ENCODE peak calls at places on chromosomes 16 and 17, in eight cellular contexts. X, S, V, G, T, P, I and N are unnamed samples.

GRCh38 chr16:88331989-88332920 is 50.5 kb upstream of the ZNF469 start:
- DNase-seq in X (peak; percentile 89), G (peak; percentile 88), V (no peak), I (no peak), S (no peak), T (no peak), P (no peak), N (no peak)

GRCh38 chr16:28096974-28097373 is 33.5 kb upstream of the GSG1L start:
- DNase-seq in T (no peak), S (no peak), G (no peak), I (no peak), V (no peak), X (no peak), P (no peak), N (no peak)

GRCh38 chr16:68234188-68235104 is 1.5 kb downstream of the ESRP2 start:
- DNase-seq in P (peak; percentile 85), V (peak; percentile 71), S (no peak), T (no peak), X (no peak), I (no peak), G (peak; percentile 61), N (no peak)

GRCh38 chr16:20763461-20764232 is at the start of gene ACSM3:
- DNase-seq in V (peak; percentile 92), P (peak; percentile 83), G (peak; percentile 65), T (peak; percentile 13), I (peak; percentile 88), X (peak; percentile 46), S (peak; percentile 93), N (no peak)

GRCh38 chr17:74368341-74369152 is 1.2 kb downstream of the GPR142 start:
- DNase-seq in V (peak; percentile 76), G (peak; percentile 67), S (no peak), I (peak; percentile 87), X (peak; percentile 44), P (peak; percentile 53), T (no peak), N (peak; percentile 28)

GRCh38 chr17:63641678-63642077 is 19.5 kb downstream of the MAP3K3 start:
- DNase-seq in T (no peak), V (no peak), G (no peak), X (no peak), P (no peak), S (no peak), I (no peak), N (no peak)

GRCh38 chr17:55056530-55056929 is 88.0 kb downstream of the STXBP4 start:
- DNase-seq in X (peak; percentile 32), S (no peak), T (no peak), G (no peak), V (peak; percentile 15), I (no peak), P (peak; percentile 31), N (no peak)

GRCh38 chr16:88693420-88694177 is 7.3 kb upstream of the SNAI3 start:
- DNase-seq in X (no peak), P (no peak), S (no peak), G (no peak), T (no peak), I (no peak), V (no peak), N (no peak)

GRCh38 chr17:81923302-81924260 is 4.0 kb downstream of the MAFG start:
- DNase-seq in I (peak; percentile 88), X (no peak), V (peak; percentile 84), S (no peak), G (peak; percentile 21), P (no peak), T (no peak), N (no peak)

GRCh38 chr16:30024451-30024850 is 1.5 kb downstream of the C16orf92 start:
- DNase-seq in I (no peak), S (no peak), P (no peak), T (no peak), G (no peak), X (no peak), V (no peak), N (no peak)

GRCh38 chr17:44865921-44866320 is 18.2 kb downstream of the HIGD1B start:
- DNase-seq in G (no peak), X (no peak), I (no peak), S (no peak), V (no peak), P (no peak), T (no peak), N (no peak)

GRCh38 chr17:76318586-76318985 is 10.5 kb upstream of the QRICH2 start:
- DNase-seq in T (no peak), G (no peak), P (no peak), X (no peak), I (no peak), V (no peak), S (no peak), N (no peak)

GRCh38 chr16:57614546-57615343 is 13.7 kb upstream of the ADGRG1 start:
- DNase-seq in P (no peak), S (no peak), G (no peak), I (no peak), T (no peak), X (no peak), V (no peak), N (no peak)

GRCh38 chr16:68719993-68720489 is 17.1 kb upstream of the CDH1 start:
- DNase-seq in P (no peak), X (no peak), G (no peak), S (peak; percentile 89), V (no peak), I (no peak), T (no peak), N (no peak)

DNA sequence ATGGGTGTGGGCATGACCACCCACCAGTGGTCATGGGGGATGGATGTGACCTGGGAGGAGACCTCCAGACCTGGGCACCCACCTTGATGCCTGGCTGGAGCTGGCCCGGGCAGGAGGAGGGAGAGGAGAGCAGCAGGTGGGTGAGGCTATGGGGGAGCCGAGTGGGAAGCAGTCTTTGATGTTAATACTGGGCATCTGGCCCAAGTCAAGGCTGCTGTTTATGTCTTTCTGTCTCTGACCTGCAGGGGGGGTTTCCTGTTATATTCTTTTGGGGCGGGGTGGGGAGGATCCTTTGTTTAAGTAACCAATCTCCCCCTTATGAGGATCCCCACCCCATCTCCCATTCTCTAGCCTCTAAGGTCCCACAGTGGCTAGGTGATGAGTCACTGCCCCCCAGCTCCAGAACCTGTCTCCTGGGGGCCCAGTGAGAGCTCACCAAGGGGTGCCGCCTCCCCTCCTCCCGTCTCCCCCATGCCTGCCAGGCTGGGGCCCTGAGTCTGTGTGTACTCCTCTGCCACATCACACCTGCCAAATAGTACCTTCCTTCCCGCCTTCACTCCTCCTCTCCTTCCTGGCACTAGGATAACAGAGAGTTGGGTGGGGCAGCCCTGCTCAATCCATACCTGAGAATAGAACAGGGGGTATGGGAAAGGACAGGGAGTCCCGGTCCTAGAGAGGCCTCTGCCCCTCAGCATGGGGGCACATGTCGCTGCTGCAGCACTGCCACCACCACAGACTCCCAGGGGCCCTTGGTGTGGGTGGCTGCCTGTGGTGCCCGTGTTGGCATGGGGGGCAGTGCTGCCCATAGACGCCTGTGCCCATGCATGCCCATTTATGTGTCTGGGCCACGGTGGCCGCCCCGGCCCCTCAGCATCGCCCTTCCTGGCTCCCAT is 7.2 kb downstream of the THRA start:
- DNase-seq in X (peak; percentile 53), P (no peak), G (no peak), T (no peak), I (peak; percentile 59), S (no peak), V (peak; percentile 55), N (no peak)
- H3K4me3 ChIP-seq in X (no peak overlapping the region), P (no peak overlapping the region), G (no peak overlapping the region), T (no peak overlapping the region), I (no peak overlapping the region), S (no peak overlapping the region), V (peak overlapping the region; percentile 54), N (peak overlapping the region; percentile 75)

GRCh38 chr17:36657390-36657762 is 56.0 kb downstream of the MRM1 start:
- DNase-seq in T (no peak), G (no peak), V (peak; percentile 64), P (no peak), S (no peak), I (no peak), X (no peak), N (no peak)
- TF ChIP-seq EZH2 in T (no peak), G (no peak), V (no peak), P (no peak), S (no peak), I (no peak), X (no peak), N (no peak)

DNA sequence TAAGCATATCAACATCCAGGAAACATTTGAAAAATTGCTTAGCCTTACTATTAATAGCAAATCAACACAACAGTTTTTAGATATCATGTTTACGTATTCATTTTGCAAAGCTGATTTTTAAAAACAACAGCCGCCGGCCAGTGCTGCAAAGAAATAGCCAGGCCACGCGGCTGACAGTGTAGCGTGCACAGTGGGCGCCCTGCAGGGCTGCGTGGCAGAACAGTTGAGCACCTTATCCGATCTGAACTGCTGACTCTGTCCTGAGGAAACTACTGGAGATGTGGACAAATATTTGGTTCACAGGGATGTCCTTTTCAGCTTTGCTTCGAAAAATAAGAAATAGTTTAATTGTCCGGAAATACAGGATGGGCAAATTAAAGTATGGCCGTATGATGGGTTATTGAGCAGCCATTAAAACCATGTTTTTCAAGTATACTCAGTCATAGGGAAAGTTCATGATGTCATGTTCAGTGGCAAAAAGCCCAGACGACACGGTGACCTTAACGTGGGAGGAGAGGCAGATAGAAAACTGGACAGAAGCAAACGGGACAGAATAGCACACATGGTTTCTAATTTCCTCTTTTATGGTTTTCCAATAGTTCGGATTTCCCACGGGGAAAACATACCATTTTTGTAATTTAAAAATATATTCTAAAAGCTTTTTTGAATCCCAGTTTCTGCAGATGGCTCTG is 52.4 kb upstream of the ENDOV start:
- DNase-seq in X (peak; percentile 26), I (peak; percentile 39), T (no peak), V (no peak), P (no peak), G (no peak), S (no peak), N (no peak)
- TF ChIP-seq POLR2AphosphoS5 in X (no peak), I (no peak), T (no peak), V (no peak), P (no peak), G (no peak), S (no peak), N (no peak)

GRCh38 chr17:49402706-49403105 is 12.0 kb downstream of the PHB1 start:
- DNase-seq in S (no peak), G (no peak), V (no peak), T (no peak), I (no peak), P (no peak), X (no peak), N (no peak)

GRCh38 chr17:49406791-49407190 is 7.9 kb downstream of the PHB1 start:
- DNase-seq in I (no peak), T (no peak), P (no peak), V (no peak), X (no peak), G (no peak), S (no peak), N (no peak)

GRCh38 chr17:49403514-49404289 is 11.0 kb downstream of the PHB1 start:
- DNase-seq in P (no peak), S (no peak), X (no peak), G (no peak), I (no peak), V (no peak), T (no peak), N (no peak)

GRCh38 chr17:49404371-49404770 is 10.3 kb downstream of the PHB1 start:
- DNase-seq in S (no peak), P (no peak), I (no peak), V (no peak), G (no peak), T (no peak), X (no peak), N (no peak)

DNA sequence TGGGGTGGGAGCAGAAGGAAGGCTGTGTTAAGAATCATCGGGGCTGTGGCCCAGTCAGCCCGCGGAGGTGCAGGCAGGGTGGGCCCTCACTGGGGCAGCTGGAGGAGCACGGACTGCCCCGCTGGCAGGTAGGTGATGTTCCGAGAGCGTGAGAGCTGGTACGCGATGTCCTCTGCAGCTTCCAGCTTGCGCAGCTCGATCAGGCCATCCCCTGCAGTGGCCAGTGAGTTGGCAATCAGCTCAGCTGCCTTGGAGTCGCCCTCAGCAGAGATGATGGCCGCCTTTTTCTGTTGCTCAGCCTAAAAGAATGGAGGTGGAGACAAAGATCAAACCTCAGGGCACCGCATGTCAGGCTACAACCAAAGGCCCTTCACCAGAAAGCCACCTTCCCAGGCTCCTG is 9.8 kb downstream of the PHB1 start:
- DNase-seq in P (no peak), X (no peak), V (no peak), T (no peak), G (no peak), S (no peak), I (no peak), N (no peak)
- H3K4me3 ChIP-seq in P (no peak overlapping the region), X (no peak overlapping the region), V (no peak overlapping the region), T (no peak overlapping the region), G (no peak overlapping the region), S (no peak overlapping the region), I (no peak overlapping the region), N (no peak overlapping the region)